ENCODE peak calls at places on chromosomes 6 and 20, in ten cellular contexts. Y, E, K, T, I, W, G, Q, L and O are unnamed samples.

GRCh38 chr20:52936368-52936986 is 35.7 kb upstream of the TSHZ2 start:
- DNase-seq in Y (no peak), E (no peak), K (no peak), T (no peak), I (no peak), W (no peak), G (no peak), Q (no peak), L (no peak), O (no peak)

GRCh38 chr6:156582509-156582992 is 194.6 kb upstream of the ARID1B start:
- DNase-seq in Y (no peak), E (no peak), K (no peak), T (no peak), I (no peak), W (no peak), G (no peak), Q (no peak), L (no peak), O (no peak)

GRCh38 chr20:8946036-8946926 is 122.6 kb upstream of the PLCB4 start:
- DNase-seq in Y (no peak), E (peak; percentile 7), K (no peak), T (no peak), I (no peak), W (no peak), G (no peak), Q (no peak), L (no peak), O (no peak)

GRCh38 chr6:130966581-130966980 is 96.5 kb downstream of the EPB41L2 start:
- DNase-seq in Y (no peak), E (no peak), K (no peak), T (no peak), I (no peak), W (no peak), G (no peak), Q (no peak), L (no peak), O (no peak)

GRCh38 chr20:25285856-25286798 is 38.2 kb downstream of the PYGB start:
- DNase-seq in Y (no peak), E (no peak), K (no peak), T (peak; percentile 17), I (no peak), W (no peak), G (no peak), Q (no peak), L (no peak), O (no peak)

GRCh38 chr6:72953901-72954494 is 271.3 kb downstream of the KHDC1L start:
- DNase-seq in Y (no peak), E (peak; percentile 58), K (no peak), T (no peak), I (no peak), W (no peak), G (no peak), Q (no peak), L (no peak), O (no peak)

GRCh38 chr20:40739841-40740240 is 50.8 kb upstream of the MAFB start:
- DNase-seq in Y (no peak), E (no peak), K (no peak), T (no peak), I (no peak), W (no peak), G (no peak), Q (no peak), L (no peak), O (no peak)

GRCh38 chr20:32431457-32431856 is 73.3 kb downstream of the ASXL1 start:
- DNase-seq in Y (no peak), E (no peak), K (no peak), T (no peak), I (no peak), W (no peak), G (no peak), Q (no peak), L (peak; percentile 13), O (no peak)

GRCh38 chr6:43211960-43212359 is 17.3 kb downstream of the DNPH1 start:
- DNase-seq in Y (no peak), E (no peak), K (no peak), T (no peak), I (no peak), W (no peak), G (no peak), Q (no peak), L (peak; percentile 52), O (no peak)

GRCh38 chr6:47152666-47153065 is 110.5 kb upstream of the ADGRF1 start:
- DNase-seq in Y (no peak), E (no peak), K (no peak), T (no peak), I (no peak), W (no peak), G (no peak), Q (no peak), L (no peak), O (no peak)

GRCh38 chr6:150567360-150567759 is 32.3 kb upstream of the PLEKHG1 start:
- DNase-seq in Y (no peak), E (no peak), K (no peak), T (no peak), I (no peak), W (no peak), G (no peak), Q (no peak), L (no peak), O (peak; percentile 37)

GRCh38 chr20:3464166-3464565 is 6.7 kb upstream of the ATRN start:
- DNase-seq in Y (no peak), E (no peak), K (no peak), T (no peak), I (no peak), W (no peak), G (no peak), Q (no peak), L (no peak), O (no peak)

GRCh38 chr6:113842165-113842564 is 15.0 kb upstream of the MARCKS start:
- DNase-seq in Y (no peak), E (peak; percentile 74), K (peak; percentile 54), T (no peak), I (no peak), W (no peak), G (no peak), Q (no peak), L (no peak), O (no peak)

GRCh38 chr6:71476872-71477271 is 188.3 kb downstream of the OGFRL1 start:
- DNase-seq in Y (no peak), E (no peak), K (no peak), T (no peak), I (no peak), W (no peak), G (no peak), Q (no peak), L (no peak), O (no peak)

GRCh38 chr6:39189915-39190544 is 39.2 kb downstream of the KCNK5 start:
- DNase-seq in Y (no peak), E (peak; percentile 11), K (peak; percentile 20), T (peak; percentile 72), I (no peak), W (peak; percentile 5), G (peak; percentile 23), Q (peak; percentile 34), L (peak; percentile 92), O (no peak)

GRCh38 chr20:34948030-34948429 is 7.6 kb downstream of the GSS start:
- DNase-seq in Y (no peak), E (peak; percentile 85), K (no peak), T (no peak), I (peak; percentile 34), W (no peak), G (no peak), Q (no peak), L (no peak), O (no peak)

GRCh38 chr20:50704971-50705370 is 13.6 kb upstream of the RIPOR3 start:
- DNase-seq in Y (no peak), E (peak; percentile 38), K (no peak), T (no peak), I (no peak), W (no peak), G (no peak), Q (no peak), L (no peak), O (no peak)

GRCh38 chr20:44533928-44534327 is 12.1 kb upstream of the SERINC3 start:
- DNase-seq in Y (no peak), E (no peak), K (no peak), T (no peak), I (no peak), W (no peak), G (no peak), Q (no peak), L (no peak), O (no peak)

GRCh38 chr20:19741914-19742313 is 16.1 kb upstream of the RIN2 start:
- DNase-seq in Y (no peak), E (no peak), K (no peak), T (no peak), I (no peak), W (no peak), G (no peak), Q (no peak), L (no peak), O (no peak)

GRCh38 chr6:70651326-70651905 is 16.3 kb upstream of the SMAP1 start:
- DNase-seq in Y (peak; percentile 16), E (no peak), K (no peak), T (no peak), I (no peak), W (no peak), G (no peak), Q (no peak), L (no peak), O (no peak)

GRCh38 chr6:170167657-170168159 is 123.2 kb downstream of the DLL1 start:
- DNase-seq in Y (no peak), E (no peak), K (no peak), T (peak; percentile 58), I (no peak), W (no peak), G (no peak), Q (no peak), L (no peak), O (no peak)

GRCh38 chr20:41342474-41343464 is 2.1 kb downstream of the LPIN3 start:
- DNase-seq in Y (no peak), E (no peak), K (no peak), T (no peak), I (no peak), W (no peak), G (no peak), Q (no peak), L (peak; percentile 25), O (no peak)

GRCh38 chr6:166478782-166479592 is 96.2 kb upstream of the MPC1 start:
- DNase-seq in Y (no peak), E (no peak), K (no peak), T (no peak), I (no peak), W (no peak), G (no peak), Q (no peak), L (no peak), O (no peak)

GRCh38 chr6:70706491-70707123 is 38.9 kb downstream of the SMAP1 start:
- DNase-seq in Y (no peak), E (peak; percentile 44), K (peak; percentile 9), T (no peak), I (peak; percentile 45), W (no peak), G (no peak), Q (no peak), L (no peak), O (peak; percentile 65)

GRCh38 chr20:60905919-60906318 is 346.1 kb upstream of the CDH4 start:
- DNase-seq in Y (no peak), E (no peak), K (no peak), T (no peak), I (no peak), W (no peak), G (no peak), Q (no peak), L (no peak), O (no peak)

GRCh38 chr20:62918137-62918536 is 8.2 kb downstream of the DIDO1 start:
- DNase-seq in Y (no peak), E (no peak), K (no peak), T (no peak), I (no peak), W (no peak), G (no peak), Q (no peak), L (no peak), O (no peak)

GRCh38 chr6:110528051-110528929 is 51.9 kb upstream of the SLC22A16 start:
- DNase-seq in Y (peak; percentile 21), E (peak; percentile 98), K (peak; percentile 57), T (peak; percentile 54), I (peak; percentile 68), W (no peak), G (peak; percentile 36), Q (peak; percentile 28), L (peak; percentile 50), O (peak; percentile 92)

GRCh38 chr6:39812853-39813533 is 20.8 kb downstream of the DAAM2 start:
- DNase-seq in Y (no peak), E (peak; percentile 99), K (no peak), T (no peak), I (no peak), W (no peak), G (peak; percentile 9), Q (no peak), L (no peak), O (no peak)